ENCODE peak calls at places on chromosomes 7 and 10, in nine cellular contexts. One of them, this sample, is unnamed.
A peak's percentile ranks its signal among the peaks of the same experiment; 100 is the strongest.

GRCh38 chr7:22192778-22193177 is 164.2 kb downstream of the RAPGEF5 start:
- DNase-seq in HepG2: no peak
- DNase-seq in transverse colon: no peak
- DNase-seq in breast epithelium: no peak
- DNase-seq in stomach: no peak
- DNase-seq in HCT116: no peak
- DNase-seq in GM23338: no peak
- DNase-seq in upper lobe of left lung: no peak
- DNase-seq in K562: no peak
- DNase-seq in this sample: no peak

GRCh38 chr10:24821986-24822385 is 98.3 kb upstream of the ARHGAP21 start:
- DNase-seq in HepG2: peak; percentile 30
- DNase-seq in transverse colon: no peak
- DNase-seq in breast epithelium: no peak
- DNase-seq in stomach: no peak
- DNase-seq in HCT116: peak; percentile 21
- DNase-seq in GM23338: no peak
- DNase-seq in upper lobe of left lung: no peak
- DNase-seq in K562: no peak
- DNase-seq in this sample: no peak

GRCh38 chr10:128173383-128173782 is 47.2 kb upstream of the MKI67 start:
- DNase-seq in HepG2: peak; percentile 41
- DNase-seq in transverse colon: no peak
- DNase-seq in breast epithelium: no peak
- DNase-seq in stomach: no peak
- DNase-seq in HCT116: no peak
- DNase-seq in GM23338: no peak
- DNase-seq in upper lobe of left lung: no peak
- DNase-seq in K562: no peak
- DNase-seq in this sample: no peak

GRCh38 chr10:78408671-78409472 is 375.2 kb downstream of the RPS24 start:
- DNase-seq in HepG2: peak; percentile 7
- DNase-seq in transverse colon: peak; percentile 41
- DNase-seq in breast epithelium: peak; percentile 74
- DNase-seq in stomach: peak; percentile 90
- DNase-seq in HCT116: no peak
- DNase-seq in GM23338: peak; percentile 62
- DNase-seq in upper lobe of left lung: peak; percentile 89
- DNase-seq in K562: no peak
- DNase-seq in this sample: peak; percentile 92

GRCh38 chr7:138257459-138258193 is 181.4 kb downstream of the AKR1D1 start:
- DNase-seq in HepG2: peak; percentile 99
- DNase-seq in transverse colon: no peak
- DNase-seq in breast epithelium: no peak
- DNase-seq in stomach: peak; percentile 65
- DNase-seq in HCT116: no peak
- DNase-seq in GM23338: no peak
- DNase-seq in upper lobe of left lung: peak; percentile 47
- DNase-seq in K562: peak; percentile 80
- DNase-seq in this sample: no peak

GRCh38 chr10:10892290-10892875 is 125.3 kb upstream of the CELF2 start:
- DNase-seq in HepG2: no peak
- DNase-seq in transverse colon: no peak
- DNase-seq in breast epithelium: no peak
- DNase-seq in stomach: no peak
- DNase-seq in HCT116: no peak
- DNase-seq in GM23338: no peak
- DNase-seq in upper lobe of left lung: no peak
- DNase-seq in K562: no peak
- DNase-seq in this sample: no peak

GRCh38 chr7:123346771-123347170 is 147.0 kb upstream of the SLC13A1 start:
- DNase-seq in HepG2: no peak
- DNase-seq in transverse colon: no peak
- DNase-seq in breast epithelium: no peak
- DNase-seq in stomach: no peak
- DNase-seq in HCT116: no peak
- DNase-seq in GM23338: no peak
- DNase-seq in upper lobe of left lung: no peak
- DNase-seq in K562: no peak
- DNase-seq in this sample: no peak

GRCh38 chr7:3968234-3968633 is 667.2 kb downstream of the SDK1 start:
- DNase-seq in HepG2: no peak
- DNase-seq in transverse colon: no peak
- DNase-seq in breast epithelium: no peak
- DNase-seq in stomach: no peak
- DNase-seq in HCT116: no peak
- DNase-seq in GM23338: no peak
- DNase-seq in upper lobe of left lung: no peak
- DNase-seq in K562: no peak
- DNase-seq in this sample: no peak

GRCh38 chr7:13980474-13980873 is 9.0 kb downstream of the ETV1 start:
- DNase-seq in HepG2: no peak
- DNase-seq in transverse colon: no peak
- DNase-seq in breast epithelium: no peak
- DNase-seq in stomach: no peak
- DNase-seq in HCT116: no peak
- DNase-seq in GM23338: no peak
- DNase-seq in upper lobe of left lung: no peak
- DNase-seq in K562: no peak
- DNase-seq in this sample: no peak

GRCh38 chr7:1538544-1539345 is 8.2 kb downstream of the MAFK start:
- DNase-seq in HepG2: no peak
- DNase-seq in transverse colon: no peak
- DNase-seq in breast epithelium: no peak
- DNase-seq in stomach: no peak
- DNase-seq in HCT116: no peak
- DNase-seq in GM23338: no peak
- DNase-seq in upper lobe of left lung: no peak
- DNase-seq in K562: no peak
- DNase-seq in this sample: peak; percentile 75

GRCh38 chr7:155234950-155235789 is 62.5 kb upstream of the INSIG1 start:
- DNase-seq in HepG2: no peak
- DNase-seq in transverse colon: no peak
- DNase-seq in breast epithelium: no peak
- DNase-seq in stomach: no peak
- DNase-seq in HCT116: no peak
- DNase-seq in GM23338: no peak
- DNase-seq in upper lobe of left lung: no peak
- DNase-seq in K562: no peak
- DNase-seq in this sample: no peak

GRCh38 chr7:11212080-11212711 is 238.5 kb downstream of the PHF14 start:
- DNase-seq in HepG2: peak; percentile 55
- DNase-seq in transverse colon: peak; percentile 53
- DNase-seq in breast epithelium: no peak
- DNase-seq in stomach: peak; percentile 54
- DNase-seq in HCT116: peak; percentile 42
- DNase-seq in GM23338: peak; percentile 88
- DNase-seq in upper lobe of left lung: peak; percentile 63
- DNase-seq in K562: peak; percentile 46
- DNase-seq in this sample: peak; percentile 67

GRCh38 chr10:72309290-72310240 is 35.8 kb downstream of the DDIT4 start:
- DNase-seq in HepG2: no peak
- DNase-seq in transverse colon: peak; percentile 74
- DNase-seq in breast epithelium: no peak
- DNase-seq in stomach: peak; percentile 51
- DNase-seq in HCT116: no peak
- DNase-seq in GM23338: no peak
- DNase-seq in upper lobe of left lung: peak; percentile 67
- DNase-seq in K562: no peak
- DNase-seq in this sample: peak; percentile 77

GRCh38 chr10:74151879-74152722 is 1.1 kb downstream of the ADK start:
- DNase-seq in HepG2: no peak
- DNase-seq in transverse colon: no peak
- DNase-seq in breast epithelium: no peak
- DNase-seq in stomach: no peak
- DNase-seq in HCT116: no peak
- DNase-seq in GM23338: no peak
- DNase-seq in upper lobe of left lung: no peak
- DNase-seq in K562: no peak
- DNase-seq in this sample: no peak

GRCh38 chr7:31853380-31853779 is 166.4 kb downstream of the PPP1R17 start:
- DNase-seq in HepG2: no peak
- DNase-seq in transverse colon: no peak
- DNase-seq in breast epithelium: no peak
- DNase-seq in stomach: no peak
- DNase-seq in HCT116: no peak
- DNase-seq in GM23338: no peak
- DNase-seq in upper lobe of left lung: no peak
- DNase-seq in K562: no peak
- DNase-seq in this sample: no peak

GRCh38 chr10:100683545-100684127 is 61.7 kb upstream of the PAX2 start:
- DNase-seq in HepG2: no peak
- DNase-seq in transverse colon: no peak
- DNase-seq in breast epithelium: no peak
- DNase-seq in stomach: no peak
- DNase-seq in HCT116: no peak
- DNase-seq in GM23338: peak; percentile 51
- DNase-seq in upper lobe of left lung: no peak
- DNase-seq in K562: no peak
- DNase-seq in this sample: no peak
- H3K27me3 ChIP-seq in HepG2: peaks cover 53% of the 10 kb centered on the region
- H3K27me3 ChIP-seq in transverse colon: peaks cover 100% of the 10 kb centered on the region
- H3K27me3 ChIP-seq in breast epithelium: no peaks in the 10 kb centered on the region
- H3K27me3 ChIP-seq in stomach: peaks cover 100% of the 10 kb centered on the region
- H3K27me3 ChIP-seq in HCT116: peaks cover 86% of the 10 kb centered on the region
- H3K27me3 ChIP-seq in GM23338: peaks cover 95% of the 10 kb centered on the region
- H3K27me3 ChIP-seq in upper lobe of left lung: no peaks in the 10 kb centered on the region
- H3K27me3 ChIP-seq in K562: peaks cover 22% of the 10 kb centered on the region
- H3K27me3 ChIP-seq in this sample: peaks cover 65% of the 10 kb centered on the region

GRCh38 chr10:3786295-3786981 is 1.4 kb upstream of the KLF6 start:
- DNase-seq in HepG2: peak; percentile 85
- DNase-seq in transverse colon: peak; percentile 51
- DNase-seq in breast epithelium: peak; percentile 60
- DNase-seq in stomach: no peak
- DNase-seq in HCT116: peak; percentile 71
- DNase-seq in GM23338: peak; percentile 84
- DNase-seq in upper lobe of left lung: peak; percentile 33
- DNase-seq in K562: no peak
- DNase-seq in this sample: peak; percentile 74
- TF ChIP-seq POLR2AphosphoS5 in HepG2: no peak
- TF ChIP-seq POLR2AphosphoS5 in transverse colon: peak; percentile 31
- TF ChIP-seq POLR2AphosphoS5 in breast epithelium: no peak
- TF ChIP-seq POLR2AphosphoS5 in stomach: peak; percentile 42
- TF ChIP-seq POLR2AphosphoS5 in HCT116: peak; percentile 51
- TF ChIP-seq POLR2AphosphoS5 in GM23338: no peak
- TF ChIP-seq POLR2AphosphoS5 in upper lobe of left lung: peak; percentile 7
- TF ChIP-seq POLR2AphosphoS5 in K562: no peak
- TF ChIP-seq POLR2AphosphoS5 in this sample: no peak

GRCh38 chr7:133001727-133002126 is 80.2 kb downstream of the CHCHD3 start:
- DNase-seq in HepG2: no peak
- DNase-seq in transverse colon: no peak
- DNase-seq in breast epithelium: no peak
- DNase-seq in stomach: no peak
- DNase-seq in HCT116: no peak
- DNase-seq in GM23338: no peak
- DNase-seq in upper lobe of left lung: no peak
- DNase-seq in K562: no peak
- DNase-seq in this sample: no peak

GRCh38 chr7:132997505-132997904 is 84.4 kb downstream of the CHCHD3 start:
- DNase-seq in HepG2: no peak
- DNase-seq in transverse colon: no peak
- DNase-seq in breast epithelium: no peak
- DNase-seq in stomach: no peak
- DNase-seq in HCT116: no peak
- DNase-seq in GM23338: no peak
- DNase-seq in upper lobe of left lung: no peak
- DNase-seq in K562: no peak
- DNase-seq in this sample: no peak

GRCh38 chr7:132998763-132999162 is 83.1 kb downstream of the CHCHD3 start:
- DNase-seq in HepG2: no peak
- DNase-seq in transverse colon: no peak
- DNase-seq in breast epithelium: no peak
- DNase-seq in stomach: no peak
- DNase-seq in HCT116: no peak
- DNase-seq in GM23338: peak; percentile 78
- DNase-seq in upper lobe of left lung: no peak
- DNase-seq in K562: no peak
- DNase-seq in this sample: no peak

GRCh38 chr7:132999845-133000244 is 82.0 kb downstream of the CHCHD3 start:
- DNase-seq in HepG2: no peak
- DNase-seq in transverse colon: no peak
- DNase-seq in breast epithelium: no peak
- DNase-seq in stomach: no peak
- DNase-seq in HCT116: no peak
- DNase-seq in GM23338: no peak
- DNase-seq in upper lobe of left lung: no peak
- DNase-seq in K562: no peak
- DNase-seq in this sample: no peak

DNA sequence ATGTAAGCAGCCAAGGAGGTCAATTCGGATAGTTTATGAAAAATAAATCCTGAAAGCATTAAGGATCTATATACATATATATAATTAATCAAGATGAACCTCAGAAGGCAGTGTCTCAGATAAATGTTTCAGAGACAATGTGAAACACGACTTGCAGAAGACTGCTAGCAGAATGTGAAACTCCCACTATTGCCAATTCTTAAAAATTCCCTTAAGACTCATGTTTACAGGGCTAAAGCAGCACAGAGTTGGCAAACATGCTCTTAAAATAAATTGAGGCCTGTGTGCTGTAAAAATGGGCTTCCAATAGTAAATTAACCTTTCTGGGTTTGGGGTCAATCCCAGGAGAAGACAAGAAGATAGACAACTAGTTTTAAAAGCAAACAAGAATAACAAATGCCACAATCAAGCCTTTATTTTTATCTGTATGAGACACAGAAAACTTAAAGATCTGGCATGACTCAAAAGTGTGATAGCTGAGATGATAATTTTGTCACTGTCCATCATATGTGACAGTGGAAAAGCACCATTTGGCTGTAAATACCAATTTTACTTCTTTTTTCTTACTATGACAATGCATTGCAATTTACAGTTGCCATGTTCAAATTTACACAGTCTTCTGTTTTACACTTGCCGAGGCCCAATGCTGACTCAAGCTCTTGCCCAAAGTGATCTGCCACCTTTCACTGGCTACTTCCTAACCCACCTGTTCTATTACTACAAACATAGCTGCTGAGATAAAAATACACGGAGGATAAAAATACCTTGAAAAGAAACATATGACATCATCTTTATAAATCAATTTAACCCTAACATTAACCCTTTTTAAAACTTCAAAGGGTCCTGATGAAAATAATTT is 78.6 kb downstream of the CHCHD3 start:
- DNase-seq in HepG2: no peak
- DNase-seq in transverse colon: no peak
- DNase-seq in breast epithelium: no peak
- DNase-seq in stomach: no peak
- DNase-seq in HCT116: no peak
- DNase-seq in GM23338: no peak
- DNase-seq in upper lobe of left lung: no peak
- DNase-seq in K562: no peak
- DNase-seq in this sample: no peak
- H3K4me3 ChIP-seq in HepG2: no peak overlapping the region
- H3K4me3 ChIP-seq in transverse colon: no peak overlapping the region
- H3K4me3 ChIP-seq in breast epithelium: no peak overlapping the region
- H3K4me3 ChIP-seq in stomach: no peak overlapping the region
- H3K4me3 ChIP-seq in HCT116: no peak overlapping the region
- H3K4me3 ChIP-seq in GM23338: no peak overlapping the region
- H3K4me3 ChIP-seq in upper lobe of left lung: no peak overlapping the region
- H3K4me3 ChIP-seq in K562: no peak overlapping the region
- H3K4me3 ChIP-seq in this sample: no peak overlapping the region

DNA sequence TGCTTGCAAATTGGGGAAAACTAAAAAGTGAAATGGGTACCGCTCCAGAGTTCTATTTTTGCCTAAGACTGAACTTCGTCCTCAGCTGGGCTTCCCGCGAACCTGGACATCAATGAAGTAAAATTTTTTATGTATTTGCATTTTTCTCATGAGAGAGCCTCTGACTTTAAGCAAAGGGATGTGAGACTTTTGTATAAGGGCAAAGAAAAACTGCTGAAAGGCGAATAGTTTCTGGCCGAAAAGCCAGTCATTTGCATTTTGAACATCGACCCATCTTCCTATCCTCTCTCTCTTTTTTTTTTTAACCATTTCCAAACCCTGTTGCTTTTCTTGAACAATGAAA is 573 bp downstream of the PMPCB start:
- DNase-seq in HepG2: no peak
- DNase-seq in transverse colon: no peak
- DNase-seq in breast epithelium: no peak
- DNase-seq in stomach: no peak
- DNase-seq in HCT116: no peak
- DNase-seq in GM23338: no peak
- DNase-seq in upper lobe of left lung: no peak
- DNase-seq in K562: no peak
- DNase-seq in this sample: no peak
- H3K27me3 ChIP-seq in HepG2: no peaks in the 10 kb centered on the region
- H3K27me3 ChIP-seq in transverse colon: no peaks in the 10 kb centered on the region
- H3K27me3 ChIP-seq in breast epithelium: no peaks in the 10 kb centered on the region
- H3K27me3 ChIP-seq in stomach: no peaks in the 10 kb centered on the region
- H3K27me3 ChIP-seq in HCT116: no peaks in the 10 kb centered on the region
- H3K27me3 ChIP-seq in GM23338: no peaks in the 10 kb centered on the region
- H3K27me3 ChIP-seq in upper lobe of left lung: no peaks in the 10 kb centered on the region
- H3K27me3 ChIP-seq in K562: no peaks in the 10 kb centered on the region
- H3K27me3 ChIP-seq in this sample: no peaks in the 10 kb centered on the region